ENCODE peak calls at places on chromosome 12, in seven cellular contexts. D is CD8-positive, alpha-beta T cell; N is pancreas; W is CD4-positive, alpha-beta memory T cell; E is astrocyte of the cerebellum; M is A549; T is astrocyte of the spinal cord. U is an unnamed sample.

GRCh38 chr12:10614056-10614370 is 604 bp upstream of the MAGOHB start:
- DNase-seq in W (no peak), E (no peak), N (no peak), M (no peak), T (no peak), D (no peak), U (no peak)

GRCh38 chr12:56128669-56129209 is 672 bp downstream of the ESYT1 start:
- DNase-seq in T (no peak), W (no peak), N (no peak), M (no peak), D (no peak), E (no peak), U (peak)

GRCh38 chr12:97267166-97267565 is 195.4 kb upstream of the RMST start:
- DNase-seq in W (no peak), D (no peak), T (no peak), E (no peak), M (no peak), N (no peak), U (no peak)

GRCh38 chr12:131352296-131352900 is 358.5 kb upstream of the SFSWAP start:
- DNase-seq in D (no peak), E (no peak), M (no peak), T (no peak), N (no peak), W (no peak), U (no peak)

GRCh38 chr12:1913377-1914115 is 4.9 kb downstream of the CACNA2D4 start:
- DNase-seq in N (no peak), M (no peak), E (no peak), W (no peak), T (no peak), D (no peak), U (no peak)

GRCh38 chr12:68913682-68914081 is 19.3 kb downstream of the CPM start:
- DNase-seq in W (no peak), M (no peak), E (no peak), T (peak), D (no peak), N (no peak), U (peak)

GRCh38 chr12:106585237-106585834 is 2.5 kb downstream of the RFX4 start:
- DNase-seq in D (no peak), E (no peak), M (no peak), W (no peak), N (no peak), T (no peak), U (no peak)

GRCh38 chr12:92493816-92494215 is 209.0 kb upstream of the PLEKHG7 start:
- DNase-seq in M (no peak), D (no peak), N (no peak), T (peak), W (no peak), E (no peak), U (peak)

DNA sequence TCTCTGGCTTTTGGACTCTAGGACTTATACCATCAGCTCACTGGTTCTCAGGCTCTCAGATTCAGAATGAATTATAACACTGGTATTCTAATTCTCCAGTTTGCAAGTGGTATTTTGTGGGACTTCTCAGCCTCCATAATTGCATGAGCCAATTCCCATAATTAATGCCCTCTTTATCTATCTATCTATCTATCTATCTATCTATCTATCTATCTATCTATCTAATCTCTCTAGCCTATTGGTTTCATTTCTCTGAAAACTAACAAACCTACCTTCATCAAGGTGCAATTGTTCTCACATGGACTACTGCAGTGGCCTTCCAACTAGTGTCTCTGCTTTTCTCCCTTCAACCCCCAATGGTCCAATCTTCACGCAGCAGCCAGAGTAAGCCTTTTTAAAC is 507.4 kb downstream of the ETNK1 start:
- DNase-seq in E (no peak), W (no peak), M (no peak), D (no peak), N (no peak), T (no peak), U (no peak)
- H3K4me3 ChIP-seq in E (no peak), W (no peak), M (no peak), D (no peak), N (no peak), T (no peak), U (no peak)

DNA sequence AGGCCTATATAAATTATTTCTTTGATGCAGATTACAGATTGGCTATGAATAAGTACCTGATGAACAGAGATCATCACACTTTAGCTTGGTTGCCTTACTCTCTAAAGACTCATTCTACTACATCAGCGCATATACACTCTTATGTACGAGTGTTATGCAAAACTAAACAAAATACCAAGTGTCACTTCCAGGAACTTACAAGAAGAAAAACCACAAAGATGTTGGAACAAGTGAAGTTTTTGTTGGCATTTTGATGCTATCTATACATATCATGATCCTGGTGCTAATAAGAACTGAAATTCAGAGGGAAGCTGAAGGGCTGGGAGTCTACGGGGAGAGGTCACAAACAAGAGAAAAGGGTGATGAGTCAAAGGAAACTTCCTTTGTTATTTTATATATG is 47.9 kb upstream of the CERS5 start:
- DNase-seq in N (no peak), M (no peak), W (no peak), E (no peak), D (no peak), T (peak), U (no peak)
- H3K4me3 ChIP-seq in N (no peak), M (no peak), W (no peak), E (no peak), D (no peak), T (no peak), U (no peak)

DNA sequence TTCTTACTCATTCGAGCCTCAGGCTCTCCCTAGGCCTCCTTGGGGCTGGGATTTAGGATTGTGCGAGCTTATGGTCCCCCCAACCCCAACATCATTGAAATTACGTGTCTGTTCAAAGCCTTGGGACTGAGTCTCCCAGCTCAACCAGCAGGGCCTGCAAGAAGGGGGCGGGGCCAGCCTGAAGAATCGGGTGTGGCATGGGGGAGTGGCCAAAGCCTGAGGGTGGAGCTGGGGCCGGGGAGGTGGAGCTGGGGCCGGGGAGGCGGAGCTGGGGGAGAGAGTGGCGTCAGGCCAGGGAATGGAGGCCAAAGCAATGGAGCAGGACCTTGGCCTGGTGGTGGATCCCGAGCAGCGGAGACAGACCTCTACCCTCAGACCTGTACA is 24.3 kb upstream of the HSPB8 start:
- DNase-seq in W (no peak), M (peak), T (no peak), E (no peak), D (no peak), N (no peak), U (no peak)
- H3K4me3 ChIP-seq in W (no peak), M (no peak), T (no peak), E (no peak), D (no peak), N (no peak), U (no peak)

GRCh38 chr12:31118347-31118830 is 44.7 kb downstream of the DDX11 start:
- DNase-seq in T (no peak), D (no peak), E (no peak), M (peak), N (no peak), W (peak), U (no peak)

GRCh38 chr12:31117203-31118011 is 43.7 kb downstream of the DDX11 start:
- DNase-seq in W (peak), D (peak), M (peak), N (no peak), E (no peak), T (peak), U (no peak)

GRCh38 chr12:31119531-31120211 is 46.0 kb downstream of the DDX11 start:
- DNase-seq in T (no peak), E (no peak), M (no peak), N (no peak), W (peak), D (no peak), U (no peak)

GRCh38 chr12:31120392-31121008 is 46.8 kb downstream of the DDX11 start:
- DNase-seq in E (no peak), T (no peak), D (no peak), M (no peak), N (no peak), W (no peak), U (no peak)

DNA sequence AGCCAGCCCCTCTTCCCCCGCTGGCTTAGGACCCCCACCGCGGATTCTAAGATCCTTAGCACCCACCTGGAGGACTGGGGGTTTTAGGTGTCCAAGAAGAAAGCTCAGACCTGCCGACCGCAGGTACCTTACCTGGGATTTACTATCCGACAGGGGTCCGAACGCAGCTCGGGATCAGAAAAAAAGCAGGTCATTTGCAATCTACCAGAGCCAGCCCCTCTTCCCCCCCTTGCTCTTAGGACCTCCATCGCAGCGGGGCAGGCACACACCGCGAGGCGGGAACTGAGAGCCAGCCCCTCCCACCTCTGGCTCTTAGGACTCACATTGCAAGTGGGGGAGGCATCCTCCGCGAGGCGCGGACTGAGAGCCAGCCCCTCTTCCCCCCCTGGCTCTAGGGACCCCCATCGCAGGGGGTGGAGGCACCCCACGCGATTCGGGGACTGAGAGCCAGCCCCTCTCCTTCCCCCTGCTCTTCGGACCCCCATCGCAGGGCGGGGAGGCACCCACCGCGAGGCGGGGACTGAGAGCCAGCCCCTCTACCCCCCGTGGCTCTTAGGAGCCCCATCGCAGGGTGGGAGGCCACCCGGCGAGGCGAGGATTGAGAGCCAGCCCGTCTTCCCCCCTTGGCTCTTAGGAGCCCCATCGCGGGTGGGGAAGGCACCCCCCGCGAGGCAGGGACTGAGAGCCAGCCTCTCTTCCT is 45.3 kb downstream of the DDX11 start:
- DNase-seq in W (peak), M (peak), E (no peak), N (no peak), D (no peak), T (no peak), U (no peak)
- H3K4me3 ChIP-seq in W (peak), M (peak), E (peak), N (peak), D (peak), T (no peak), U (no peak)

GRCh38 chr12:94717656-94718055 is 67.3 kb upstream of the TMCC3 start:
- DNase-seq in D (no peak), E (no peak), N (no peak), M (no peak), T (no peak), W (no peak), U (no peak)
- H3K4me3 ChIP-seq in D (no peak), E (no peak), N (no peak), M (no peak), T (no peak), W (no peak), U (no peak)

DNA sequence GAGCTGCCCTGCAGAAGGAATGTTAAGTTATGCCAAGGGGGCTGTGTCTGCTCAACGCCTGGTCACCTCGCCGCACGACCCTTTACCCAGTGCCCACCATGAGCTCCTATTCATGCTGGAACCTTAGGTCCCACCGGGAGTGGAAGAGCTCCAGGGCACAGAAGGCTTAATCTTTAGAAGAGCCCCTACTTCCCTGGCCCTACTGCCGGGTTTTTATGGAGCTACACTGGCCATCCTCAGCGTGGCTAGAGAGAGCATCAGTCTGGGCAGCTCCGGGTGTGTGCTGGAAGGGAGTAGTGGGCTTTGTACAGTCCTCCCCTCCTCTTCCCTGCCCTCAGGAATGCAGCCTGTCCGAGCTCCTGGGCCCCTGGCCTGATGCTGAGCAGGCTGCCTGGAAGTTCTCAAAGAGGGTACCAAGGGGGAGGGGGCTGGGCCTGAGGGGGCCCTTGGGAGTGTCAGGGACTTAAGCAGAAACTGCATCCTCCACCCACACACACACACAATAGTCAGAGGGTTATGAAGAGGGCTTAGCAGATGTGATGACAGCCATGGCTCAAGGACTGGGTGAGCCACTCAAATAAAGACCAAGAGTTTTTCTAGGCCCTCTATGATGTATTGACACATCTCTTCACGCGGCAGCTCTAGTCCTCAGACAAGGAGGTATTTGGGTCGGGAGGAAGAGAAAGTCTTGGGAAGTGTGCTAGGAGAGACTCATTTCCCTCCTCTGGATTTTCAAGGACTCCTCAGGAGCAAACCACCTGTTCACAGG is 16.4 kb upstream of the FIGNL2 start:
- DNase-seq in N (peak), M (no peak), T (no peak), D (no peak), W (no peak), E (no peak), U (no peak)
- H3K4me3 ChIP-seq in N (no peak), M (no peak), T (peak), D (no peak), W (no peak), E (peak), U (peak)

GRCh38 chr12:62469704-62470103 is 3.1 kb downstream of the MON2 start:
- DNase-seq in T (no peak), D (no peak), M (no peak), E (no peak), W (no peak), N (no peak), U (no peak)

GRCh38 chr12:62466018-62466595 is 519 bp upstream of the MON2 start:
- DNase-seq in N (no peak), T (peak), W (no peak), E (no peak), M (peak), D (no peak), U (peak)

GRCh38 chr12:62466596-62467411 is at the start of gene MON2:
- DNase-seq in E (peak), W (peak), T (peak), D (peak), M (peak), N (peak), U (peak)

GRCh38 chr12:62468935-62469334 is 2.3 kb downstream of the MON2 start:
- DNase-seq in W (no peak), T (no peak), M (no peak), N (no peak), D (no peak), E (no peak), U (no peak)

GRCh38 chr12:62468394-62468793 is 1.8 kb downstream of the MON2 start:
- DNase-seq in T (no peak), E (no peak), W (no peak), M (no peak), N (no peak), D (no peak), U (no peak)
- H3K4me3 ChIP-seq in T (peak), E (peak), W (no peak), M (peak), N (peak), D (no peak), U (peak)

DNA sequence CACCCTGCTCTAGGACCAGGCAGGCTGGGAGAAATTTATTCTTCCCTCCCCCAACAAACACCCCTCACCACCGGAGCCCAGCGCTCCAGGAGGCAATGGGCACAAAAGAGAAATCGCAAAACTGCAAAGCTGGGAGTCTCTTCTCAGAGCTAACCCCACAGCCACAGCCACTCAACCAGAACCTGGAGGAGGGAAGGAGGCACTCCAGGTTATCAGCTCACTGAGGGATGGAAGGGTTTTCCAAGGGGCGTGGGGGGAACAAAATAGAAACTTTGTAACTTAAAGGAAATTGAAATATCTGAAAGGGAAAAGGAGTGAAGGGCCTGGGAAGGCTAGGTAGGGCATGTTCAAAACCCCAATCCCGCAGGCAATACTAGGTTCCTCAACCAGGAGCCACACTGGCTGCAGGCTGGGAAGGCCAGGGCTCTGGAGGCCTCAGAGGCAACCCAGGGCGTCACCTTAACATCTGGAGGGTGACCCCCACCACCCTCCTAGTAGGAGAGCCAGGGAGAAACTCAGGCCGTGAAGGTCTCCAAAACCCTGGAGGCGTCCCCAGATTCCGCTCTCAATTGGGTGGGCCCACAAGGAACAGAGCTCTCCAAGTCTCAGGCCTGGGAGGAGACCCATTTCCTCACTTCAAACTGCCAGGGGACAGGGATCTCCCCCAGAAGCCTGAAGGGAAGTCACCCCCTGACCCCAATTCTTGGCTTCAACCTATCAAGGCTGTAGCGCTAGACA is 3.2 kb downstream of the KDM2B start:
- DNase-seq in M (no peak), D (no peak), E (no peak), N (no peak), W (no peak), T (no peak), U (no peak)
- H3K4me3 ChIP-seq in M (no peak), D (no peak), E (peak), N (peak), W (peak), T (no peak), U (peak)

U was measured in brain microvascular endothelial cell.